ENCODE peak calls at places on chromosomes 13 and 19, in six cellular contexts. O, Y, Q, M, A and L are unnamed samples.

GRCh38 chr13:101917833-101918755 is 465.6 kb downstream of the ITGBL1 start:
- DNase-seq in Q (no peak), A (no peak), M (no peak), O (no peak), Y (peak), L (no peak)

GRCh38 chr13:94419304-94419943 is 60.1 kb downstream of the DCT start:
- DNase-seq in Q (no peak), Y (no peak), M (peak), A (no peak), O (peak), L (no peak)

GRCh38 chr13:47903836-47904235 is 97.2 kb downstream of the SUCLA2 start:
- DNase-seq in Q (no peak), M (peak), Y (no peak), O (peak), A (peak), L (no peak)

GRCh38 chr19:4861147-4861546 is 6.3 kb downstream of the PLIN3 start:
- DNase-seq in A (peak), M (no peak), Y (no peak), O (no peak), Q (no peak), L (no peak)

GRCh38 chr13:101875717-101876393 is 423.4 kb downstream of the ITGBL1 start:
- DNase-seq in M (peak), Q (no peak), Y (no peak), O (peak), A (peak), L (no peak)

GRCh38 chr13:34913040-34913439 is 29.0 kb upstream of the NBEA start:
- DNase-seq in O (no peak), M (no peak), A (no peak), Y (peak), Q (peak), L (peak)

GRCh38 chr19:51158474-51159129 is 16.5 kb downstream of the SIGLEC7 start:
- DNase-seq in O (peak), Y (peak), Q (peak), A (peak), M (peak), L (peak)

GRCh38 chr13:99129050-99129449 is 71.6 kb upstream of the UBAC2 start:
- DNase-seq in O (no peak), Q (no peak), A (no peak), M (no peak), Y (no peak), L (no peak)

GRCh38 chr13:113864303-113864890 is 521 bp upstream of the GAS6 start:
- DNase-seq in M (peak), A (no peak), Q (no peak), Y (no peak), O (peak), L (no peak)

GRCh38 chr13:44398606-44399005 is 25.0 kb downstream of the SERP2 start:
- DNase-seq in Y (no peak), M (no peak), O (no peak), A (no peak), Q (no peak), L (no peak)

GRCh38 chr19:41546386-41546789 is 29.6 kb upstream of the CEACAM21 start:
- DNase-seq in A (peak), O (no peak), Q (no peak), M (no peak), Y (no peak), L (no peak)

GRCh38 chr13:112836940-112837339 is 132.1 kb upstream of the MCF2L start:
- DNase-seq in M (no peak), A (no peak), Y (no peak), O (no peak), Q (no peak), L (no peak)

GRCh38 chr13:110644892-110645521 is 29.7 kb downstream of the NAXD start:
- DNase-seq in O (peak), A (peak), M (peak), Q (peak), Y (peak), L (peak)

GRCh38 chr13:23583491-23583890 is 13.3 kb downstream of the TNFRSF19 start:
- DNase-seq in A (no peak), M (no peak), Y (no peak), Q (no peak), O (no peak), L (no peak)

GRCh38 chr13:40777166-40777956 is 6.4 kb upstream of the MRPS31 start:
- DNase-seq in M (peak), A (peak), Y (peak), O (peak), Q (no peak), L (peak)

GRCh38 chr13:21116141-21116540 is 54.8 kb upstream of the LATS2 start:
- DNase-seq in M (no peak), A (no peak), O (no peak), Y (no peak), Q (no peak), L (no peak)

GRCh38 chr13:43682698-43683097 is 104.1 kb downstream of the ENOX1 start:
- DNase-seq in M (no peak), Y (no peak), O (no peak), Q (no peak), A (no peak), L (no peak)

GRCh38 chr19:12331211-12331941 is 2.1 kb downstream of the ZNF563 start:
- DNase-seq in Y (no peak), Q (no peak), A (peak), O (no peak), M (no peak), L (no peak)

GRCh38 chr13:110306960-110307696 is at the start of the genes COL4A1 and COL4A2:
- DNase-seq in Y (peak), M (peak), O (peak), Q (no peak), A (peak), L (peak)

GRCh38 chr19:1923319-1923718 is 17.7 kb upstream of the CSNK1G2 start:
- DNase-seq in Y (no peak), A (no peak), Q (no peak), O (no peak), M (no peak), L (no peak)

GRCh38 chr13:113483504-113484287 is 6.8 kb downstream of the DCUN1D2 start:
- DNase-seq in Y (no peak), Q (no peak), O (no peak), M (no peak), A (no peak), L (no peak)

GRCh38 chr13:50613356-50613831 is 230.1 kb downstream of the DLEU7 start:
- DNase-seq in M (no peak), Q (no peak), A (no peak), O (no peak), Y (no peak), L (no peak)

GRCh38 chr13:32610977-32611376 is 24.7 kb downstream of the PDS5B start:
- DNase-seq in Y (no peak), M (no peak), Q (no peak), A (no peak), O (no peak), L (no peak)

GRCh38 chr13:36788276-36788675 is 30.7 kb upstream of the RFXAP start:
- DNase-seq in O (peak), M (no peak), Y (no peak), Q (no peak), A (no peak), L (no peak)

GRCh38 chr19:547117-547516 is 3.3 kb downstream of the GZMM start:
- DNase-seq in A (no peak), O (no peak), M (no peak), Y (peak), Q (no peak), L (no peak)

GRCh38 chr19:7099597-7099921 is 30.1 kb downstream of the ZNF557 start:
- DNase-seq in Q (no peak), M (no peak), Y (no peak), A (no peak), O (no peak), L (no peak)

DNA sequence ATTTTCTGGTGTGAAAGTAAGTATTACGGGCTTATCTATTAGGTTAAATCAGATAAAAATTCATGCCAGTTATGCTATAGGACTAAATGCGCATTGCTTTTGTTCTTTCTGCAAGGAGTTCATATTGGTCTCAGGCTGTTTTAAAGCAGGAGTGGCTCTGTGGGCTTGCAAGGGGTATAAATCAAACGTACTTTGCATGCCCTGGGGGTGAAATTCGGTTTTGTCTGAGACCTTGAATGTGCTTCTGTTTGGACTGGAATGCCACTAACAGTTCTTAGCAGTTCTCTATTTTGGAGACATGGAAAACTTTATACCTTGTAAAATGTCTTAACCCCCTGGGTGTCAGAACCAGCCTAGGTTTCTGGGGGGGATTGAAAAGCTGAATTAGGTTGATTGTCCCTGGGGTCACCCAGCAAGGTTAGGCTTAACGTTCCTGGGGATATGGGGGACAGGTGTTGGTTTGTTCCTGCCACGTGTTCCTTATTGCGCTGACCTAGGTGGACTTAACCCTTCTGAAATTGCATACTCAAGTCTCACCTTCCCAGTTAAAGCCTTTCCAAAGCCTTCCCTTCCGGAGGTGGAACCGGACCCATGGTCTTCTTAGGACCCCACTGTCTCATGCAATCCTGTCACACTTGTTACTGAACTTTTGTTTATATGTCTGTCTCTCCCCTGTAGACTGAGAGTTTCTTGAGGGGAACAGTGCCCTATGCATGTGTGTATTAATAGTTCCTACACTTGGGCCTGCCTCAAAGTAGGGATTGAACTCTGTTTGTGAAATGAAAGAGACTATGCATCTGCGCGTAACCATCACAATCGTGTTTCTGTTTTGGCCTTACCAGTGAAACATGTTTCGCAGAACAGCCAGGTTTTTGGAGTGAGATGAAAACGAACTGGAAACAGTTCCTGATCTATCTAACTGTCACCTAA is 182.3 kb downstream of the LMO7 start:
- DNase-seq in M (no peak), A (no peak), Q (no peak), Y (no peak), O (no peak), L (no peak)
- H3K23ac ChIP-seq in M (no peak), A (no peak), Q (no peak), Y (no peak), O (no peak), L (no peak)

GRCh38 chr13:70034280-70034679 is 73.3 kb upstream of the ATXN8OS start:
- DNase-seq in Q (no peak), M (peak), O (no peak), A (peak), Y (no peak), L (no peak)
- H3K14ac ChIP-seq in Q (no peak), M (no peak), O (no peak), A (no peak), Y (no peak), L (no peak)

DNA sequence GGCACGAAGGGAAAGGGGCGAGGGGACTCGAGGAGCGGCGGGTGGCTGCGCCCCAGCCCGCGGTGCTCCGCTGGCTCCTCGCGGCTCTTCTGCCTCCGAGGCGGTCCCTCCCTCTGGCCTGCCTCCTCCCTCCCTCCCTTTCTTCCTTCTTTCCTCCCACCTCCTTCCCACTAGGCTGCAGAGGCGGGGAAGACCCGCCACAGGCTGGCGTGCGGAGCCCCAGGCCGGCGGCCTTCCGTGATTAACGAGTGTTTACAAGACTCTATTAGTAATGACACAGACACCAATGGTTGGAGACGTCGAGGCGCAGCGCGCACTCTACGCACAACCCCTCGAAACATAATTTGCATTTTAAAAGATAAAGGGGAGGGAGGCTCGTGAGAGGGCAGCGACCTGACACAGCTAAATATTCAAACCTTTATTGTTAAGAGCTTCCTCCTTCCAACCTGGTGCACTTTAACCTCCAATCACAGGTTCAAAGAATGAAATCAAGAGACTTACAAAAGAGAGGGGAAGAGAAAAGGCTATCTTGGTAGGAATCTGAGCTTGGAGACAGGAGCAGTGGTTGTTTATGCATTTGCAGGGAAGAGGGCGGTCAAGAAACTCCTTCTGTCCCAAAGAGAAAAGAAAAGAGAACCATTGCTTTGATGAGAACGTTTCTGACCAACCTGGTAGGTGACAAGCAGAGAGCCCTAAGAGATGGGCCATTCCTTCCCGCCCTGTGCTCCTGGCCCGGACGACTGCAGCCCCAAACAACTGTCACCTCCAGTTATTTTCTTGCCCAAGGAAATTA is at the start of gene CDX2:
- DNase-seq in A (no peak), Y (peak), M (peak), Q (no peak), O (no peak), L (no peak)
- H3K23ac ChIP-seq in A (no peak), Y (no peak), M (no peak), Q (no peak), O (no peak), L (peak)

DNA sequence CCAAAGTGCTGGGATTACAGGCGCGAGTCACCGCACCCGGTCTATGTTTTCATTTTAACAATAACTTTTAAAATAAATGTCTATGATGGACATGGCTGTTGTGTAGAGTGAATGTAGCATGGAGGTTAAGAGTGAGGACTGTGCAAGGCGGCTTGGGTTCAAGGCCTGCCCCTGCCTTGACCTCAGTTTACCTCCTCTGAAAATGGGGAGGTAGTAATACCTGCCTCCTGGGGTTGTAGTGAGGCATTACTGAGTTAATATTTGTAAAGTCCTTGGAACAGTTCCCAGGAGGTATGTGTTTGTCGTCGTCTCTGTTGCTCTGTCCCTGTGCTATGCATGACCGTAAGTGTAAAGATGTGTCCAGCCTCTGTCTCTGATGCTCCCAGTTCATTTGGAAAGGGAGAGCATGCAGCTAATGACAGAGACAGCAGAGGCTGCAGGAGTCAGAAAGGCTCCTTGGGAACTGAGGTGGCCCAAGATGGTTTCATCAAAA is 9.4 kb downstream of the GARRE1 start:
- DNase-seq in Q (no peak), A (no peak), Y (no peak), M (no peak), O (no peak), L (no peak)
- H3K14ac ChIP-seq in Q (no peak), A (no peak), Y (no peak), M (no peak), O (peak), L (no peak)

GRCh38 chr19:46374526-46375475 is 27.9 kb downstream of the PPP5C start:
- DNase-seq in Y (peak), A (no peak), Q (no peak), M (no peak), O (no peak), L (no peak)
- H3K23ac ChIP-seq in Y (no peak), A (no peak), Q (no peak), M (no peak), O (no peak), L (no peak)